ENCODE peak calls at places on chromosomes 1 and 21, in five cellular contexts. X, J, A, I and L are unnamed samples.

GRCh38 chr1:65042467-65042866 is 76.1 kb upstream of the JAK1 start:
- DNase-seq in X (no peak), J (no peak), A (no peak), I (no peak), L (no peak)

GRCh38 chr1:48931571-48932251 is 155.0 kb upstream of the BEND5 start:
- DNase-seq in X (no peak), J (no peak), A (no peak), I (no peak), L (no peak)

GRCh38 chr21:43278359-43278758 is 109.6 kb downstream of the CRYAA start:
- DNase-seq in X (no peak), J (no peak), A (no peak), I (no peak), L (no peak)

GRCh38 chr1:26281091-26281958 is 1.4 kb downstream of the SH3BGRL3 start:
- DNase-seq in X (no peak), J (no peak), A (no peak), I (no peak), L (no peak)

GRCh38 chr1:230280906-230281413 is 145.2 kb downstream of the PGBD5 start:
- DNase-seq in X (no peak), J (no peak), A (no peak), I (no peak), L (no peak)

GRCh38 chr1:61536722-61537121 is 188.2 kb downstream of the TM2D1 start:
- DNase-seq in X (no peak), J (no peak), A (no peak), I (no peak), L (no peak)

GRCh38 chr21:32094792-32095191 is 184.1 kb downstream of the MIS18A start:
- DNase-seq in X (no peak), J (no peak), A (peak), I (no peak), L (no peak)

GRCh38 chr1:225754940-225755635 is 22.5 kb upstream of the SRP9 start:
- DNase-seq in X (no peak), J (peak), A (peak), I (no peak), L (no peak)

GRCh38 chr1:11188858-11189451 is at the start of gene ANGPTL7:
- DNase-seq in X (no peak), J (no peak), A (no peak), I (no peak), L (no peak)

GRCh38 chr1:68459796-68460195 is 10.0 kb upstream of the RPE65 start:
- DNase-seq in X (no peak), J (no peak), A (peak), I (no peak), L (no peak)

GRCh38 chr21:38661296-38662223 is 144.2 kb upstream of the ETS2 start:
- DNase-seq in X (no peak), J (peak), A (peak), I (no peak), L (no peak)

GRCh38 chr1:56494306-56494705 is 85.1 kb downstream of the PLPP3 start:
- DNase-seq in X (no peak), J (no peak), A (no peak), I (no peak), L (no peak)

GRCh38 chr1:207364622-207365021 is 43.1 kb downstream of the CD55 start:
- DNase-seq in X (no peak), J (no peak), A (no peak), I (no peak), L (no peak)

GRCh38 chr1:67170751-67171573 is 4.7 kb downstream of the IL23R start:
- DNase-seq in X (no peak), J (no peak), A (no peak), I (no peak), L (no peak)

GRCh38 chr21:36075171-36075570 is 5.3 kb downstream of the CBR1 start:
- DNase-seq in X (no peak), J (no peak), A (no peak), I (no peak), L (no peak)

GRCh38 chr1:188715566-188715965 is 1762.1 kb downstream of the BRINP3 start:
- DNase-seq in X (peak), J (no peak), A (no peak), I (no peak), L (peak)

GRCh38 chr1:116095027-116095426 is 16.2 kb upstream of the MAB21L3 start:
- DNase-seq in X (no peak), J (no peak), A (no peak), I (no peak), L (no peak)

GRCh38 chr1:180863158-180863775 is 49.4 kb upstream of the KIAA1614 start:
- DNase-seq in X (peak), J (peak), A (peak), I (no peak), L (peak)

GRCh38 chr1:28782011-28782410 is 30.0 kb upstream of the OPRD1 start:
- DNase-seq in X (no peak), J (no peak), A (no peak), I (no peak), L (no peak)

GRCh38 chr1:163068716-163069115 is 445 bp upstream of the RGS4 start:
- DNase-seq in X (peak), J (no peak), A (no peak), I (no peak), L (peak)

GRCh38 chr1:178941261-178941689 is 70.4 kb upstream of the ANGPTL1 start:
- DNase-seq in X (no peak), J (peak), A (no peak), I (no peak), L (no peak)

GRCh38 chr1:243848165-243849088 is 1.6 kb downstream of the AKT3 start:
- DNase-seq in X (peak), J (peak), A (no peak), I (no peak), L (no peak)

GRCh38 chr1:247419326-247419725 is 3.4 kb downstream of the NLRP3 start:
- DNase-seq in X (no peak), J (no peak), A (no peak), I (no peak), L (no peak)

GRCh38 chr1:156129687-156130577 is 15.4 kb downstream of the LMNA start:
- DNase-seq in X (peak), J (peak), A (peak), I (peak), L (peak)

GRCh38 chr1:230822092-230822581 is 46.2 kb downstream of the C1orf198 start:
- DNase-seq in X (no peak), J (no peak), A (no peak), I (no peak), L (no peak)

GRCh38 chr1:44678626-44679025 is 4.1 kb downstream of the ARMH1 start:
- DNase-seq in X (no peak), J (no peak), A (no peak), I (no peak), L (no peak)

GRCh38 chr1:108661030-108661609 is at the start of gene HENMT1:
- DNase-seq in X (no peak), J (no peak), A (peak), I (peak), L (no peak)

GRCh38 chr1:156815307-156815826 is 1.3 kb downstream of the SH2D2A start:
- DNase-seq in X (no peak), J (no peak), A (peak), I (no peak), L (no peak)